ENCODE peak calls at places on chromosomes 7 and 10, in six cellular contexts. One of them, this sample, is unnamed.

GRCh38 chr10:62071846-62072281 is 170.4 kb downstream of the ARID5B start:
- DNase-seq in uterus: no peak
- DNase-seq in body of pancreas: no peak
- DNase-seq in GM12891: no peak
- DNase-seq in A549: no peak
- DNase-seq in transverse colon: no peak
- DNase-seq in this sample: no peak

GRCh38 chr7:39464350-39465054 is 101.7 kb upstream of the YAE1 start:
- DNase-seq in GM12891: no peak
- DNase-seq in transverse colon: peak; percentile 13
- DNase-seq in A549: no peak
- DNase-seq in uterus: no peak
- DNase-seq in body of pancreas: no peak
- DNase-seq in this sample: no peak

GRCh38 chr7:50970092-50970491 is 187.4 kb upstream of the GRB10 start:
- DNase-seq in A549: no peak
- DNase-seq in body of pancreas: peak; percentile 97
- DNase-seq in uterus: no peak
- DNase-seq in GM12891: no peak
- DNase-seq in transverse colon: no peak
- DNase-seq in this sample: no peak

GRCh38 chr10:131857156-131858117 is 43.4 kb upstream of the PPP2R2D start:
- DNase-seq in A549: no peak
- DNase-seq in GM12891: no peak
- DNase-seq in uterus: no peak
- DNase-seq in body of pancreas: no peak
- DNase-seq in transverse colon: no peak
- DNase-seq in this sample: no peak

GRCh38 chr10:18079665-18080295 is 60.4 kb upstream of the CACNB2 start:
- DNase-seq in A549: no peak
- DNase-seq in GM12891: no peak
- DNase-seq in body of pancreas: no peak
- DNase-seq in transverse colon: no peak
- DNase-seq in uterus: no peak
- DNase-seq in this sample: no peak

GRCh38 chr10:49200859-49201258 is 12.7 kb upstream of the TMEM273 start:
- DNase-seq in body of pancreas: no peak
- DNase-seq in GM12891: no peak
- DNase-seq in A549: no peak
- DNase-seq in uterus: no peak
- DNase-seq in transverse colon: no peak
- DNase-seq in this sample: no peak

GRCh38 chr7:40622830-40623507 is 488.2 kb downstream of the SUGCT start:
- DNase-seq in GM12891: no peak
- DNase-seq in body of pancreas: no peak
- DNase-seq in uterus: no peak
- DNase-seq in transverse colon: no peak
- DNase-seq in A549: no peak
- DNase-seq in this sample: no peak

GRCh38 chr10:77746313-77746712 is 108.7 kb upstream of the KCNMA1 start:
- DNase-seq in body of pancreas: no peak
- DNase-seq in A549: no peak
- DNase-seq in uterus: no peak
- DNase-seq in transverse colon: no peak
- DNase-seq in GM12891: no peak
- DNase-seq in this sample: no peak

GRCh38 chr7:151081170-151082101 is 827 bp upstream of the FASTK start:
- DNase-seq in body of pancreas: no peak
- DNase-seq in GM12891: no peak
- DNase-seq in uterus: peak; percentile 39
- DNase-seq in A549: peak; percentile 46
- DNase-seq in transverse colon: peak; percentile 59
- DNase-seq in this sample: no peak

GRCh38 chr10:95391570-95392249 is 100.9 kb upstream of the PDLIM1 start:
- DNase-seq in uterus: no peak
- DNase-seq in GM12891: no peak
- DNase-seq in transverse colon: no peak
- DNase-seq in body of pancreas: no peak
- DNase-seq in A549: peak; percentile 23
- DNase-seq in this sample: peak; percentile 19

DNA sequence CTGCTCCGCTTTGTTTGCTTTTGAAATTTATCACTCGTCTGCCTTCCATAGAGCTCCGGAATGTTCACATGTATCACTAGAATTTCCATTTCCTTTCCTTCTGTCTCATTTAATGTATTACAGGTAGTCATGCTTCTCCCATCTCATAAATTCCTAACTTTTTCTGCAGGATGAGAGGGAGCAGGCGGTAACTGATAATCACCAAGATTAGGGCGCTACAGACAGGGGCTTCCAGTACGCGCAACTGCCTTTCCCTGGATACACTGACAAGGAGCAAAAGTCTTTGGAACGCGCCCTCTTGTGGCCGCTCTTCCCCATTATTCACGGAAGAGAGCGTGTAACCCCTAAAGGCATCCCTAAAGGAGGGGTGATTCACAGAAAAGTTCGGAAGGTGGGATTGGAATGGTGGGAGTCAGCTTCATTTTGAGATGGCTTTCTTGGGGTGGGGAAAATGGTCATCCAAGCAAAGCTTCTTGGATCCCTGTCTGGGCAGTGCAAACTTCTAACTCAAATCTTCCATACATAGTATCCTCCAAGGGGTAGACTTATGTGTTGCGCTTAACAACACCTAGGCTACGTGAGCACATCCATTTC is 6.5 kb downstream of the INHBA start:
- DNase-seq in body of pancreas: peak; percentile 60
- DNase-seq in uterus: peak; percentile 85
- DNase-seq in GM12891: peak; percentile 17
- DNase-seq in A549: peak; percentile 61
- DNase-seq in transverse colon: peak; percentile 70
- DNase-seq in this sample: peak; percentile 58
- TF ChIP-seq POLR2A in body of pancreas: no peak
- TF ChIP-seq POLR2A in uterus: no peak
- TF ChIP-seq POLR2A in GM12891: no peak
- TF ChIP-seq POLR2A in A549: no peak
- TF ChIP-seq POLR2A in transverse colon: no peak
- TF ChIP-seq POLR2A in this sample: no peak

GRCh38 chr10:11165591-11166543 is 148.2 kb downstream of the CELF2 start:
- DNase-seq in A549: no peak
- DNase-seq in transverse colon: peak; percentile 63
- DNase-seq in uterus: peak; percentile 57
- DNase-seq in body of pancreas: peak; percentile 20
- DNase-seq in GM12891: peak; percentile 54
- DNase-seq in this sample: peak; percentile 48
- TF ChIP-seq POLR2A in A549: no peak
- TF ChIP-seq POLR2A in transverse colon: peak; percentile 29
- TF ChIP-seq POLR2A in uterus: no peak
- TF ChIP-seq POLR2A in body of pancreas: no peak
- TF ChIP-seq POLR2A in GM12891: peak; percentile 25
- TF ChIP-seq POLR2A in this sample: peak; percentile 48

GRCh38 chr7:140165422-140165821 is 11.4 kb downstream of the KDM7A start:
- DNase-seq in A549: peak; percentile 50
- DNase-seq in uterus: no peak
- DNase-seq in GM12891: no peak
- DNase-seq in body of pancreas: no peak
- DNase-seq in transverse colon: no peak
- DNase-seq in this sample: no peak
- TF ChIP-seq POLR2A in A549: no peak
- TF ChIP-seq POLR2A in uterus: no peak
- TF ChIP-seq POLR2A in GM12891: no peak
- TF ChIP-seq POLR2A in body of pancreas: no peak
- TF ChIP-seq POLR2A in transverse colon: no peak
- TF ChIP-seq POLR2A in this sample: no peak

DNA sequence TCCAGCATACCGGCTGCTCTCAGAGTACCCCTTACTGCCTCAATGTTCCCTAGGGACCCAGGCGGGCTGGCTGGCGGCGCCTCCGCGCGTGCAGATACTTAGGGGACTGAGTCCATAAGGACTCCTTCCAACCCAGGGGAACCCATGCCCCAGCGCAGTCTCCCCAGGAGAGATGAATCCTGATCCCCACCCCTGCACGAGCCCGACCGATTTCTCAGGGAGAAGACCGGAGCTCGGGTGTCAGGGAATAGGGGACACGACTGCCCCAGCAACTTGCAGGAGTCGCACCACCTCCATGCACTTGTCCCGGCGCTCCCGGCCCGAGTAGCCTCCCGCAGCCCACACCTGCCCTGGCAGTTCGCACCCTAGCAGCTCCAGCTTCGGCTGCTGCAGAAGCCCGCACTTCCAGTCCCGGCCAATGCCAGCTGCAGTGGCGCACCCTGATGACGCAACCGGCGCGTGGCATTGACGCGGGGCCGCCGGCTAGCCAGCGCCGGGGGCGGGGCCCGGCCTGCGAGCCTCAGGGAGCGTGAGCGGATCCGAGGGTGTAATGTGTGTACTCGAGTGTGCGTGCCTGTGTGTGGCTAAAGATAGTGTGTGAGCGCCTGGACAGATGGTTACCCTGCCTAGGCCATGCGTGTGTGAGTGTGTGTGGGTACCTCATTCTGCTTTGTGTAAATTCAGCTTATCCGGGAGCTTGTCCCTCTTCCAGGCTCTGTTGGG is at the start of gene GPAM:
- DNase-seq in uterus: peak; percentile 90
- DNase-seq in body of pancreas: peak; percentile 95
- DNase-seq in A549: peak; percentile 89
- DNase-seq in GM12891: peak; percentile 82
- DNase-seq in transverse colon: peak; percentile 98
- DNase-seq in this sample: peak; percentile 95
- TF ChIP-seq POLR2A in uterus: peak; percentile 66
- TF ChIP-seq POLR2A in body of pancreas: peak; percentile 85
- TF ChIP-seq POLR2A in A549: peak; percentile 96
- TF ChIP-seq POLR2A in GM12891: peak; percentile 83
- TF ChIP-seq POLR2A in transverse colon: peak; percentile 80
- TF ChIP-seq POLR2A in this sample: peak; percentile 89

GRCh38 chr10:71816931-71817631 is 34.0 kb downstream of the PSAP start:
- DNase-seq in A549: no peak
- DNase-seq in GM12891: no peak
- DNase-seq in uterus: no peak
- DNase-seq in transverse colon: no peak
- DNase-seq in body of pancreas: no peak
- DNase-seq in this sample: no peak

GRCh38 chr10:71817831-71818268 is 33.2 kb downstream of the PSAP start:
- DNase-seq in uterus: no peak
- DNase-seq in transverse colon: no peak
- DNase-seq in body of pancreas: no peak
- DNase-seq in A549: no peak
- DNase-seq in GM12891: no peak
- DNase-seq in this sample: no peak

GRCh38 chr10:71814923-71815411 is 36.1 kb downstream of the PSAP start:
- DNase-seq in GM12891: no peak
- DNase-seq in body of pancreas: no peak
- DNase-seq in uterus: no peak
- DNase-seq in transverse colon: no peak
- DNase-seq in A549: no peak
- DNase-seq in this sample: no peak

GRCh38 chr10:71816421-71816851 is 34.6 kb downstream of the PSAP start:
- DNase-seq in uterus: no peak
- DNase-seq in GM12891: no peak
- DNase-seq in body of pancreas: no peak
- DNase-seq in A549: no peak
- DNase-seq in transverse colon: no peak
- DNase-seq in this sample: no peak

DNA sequence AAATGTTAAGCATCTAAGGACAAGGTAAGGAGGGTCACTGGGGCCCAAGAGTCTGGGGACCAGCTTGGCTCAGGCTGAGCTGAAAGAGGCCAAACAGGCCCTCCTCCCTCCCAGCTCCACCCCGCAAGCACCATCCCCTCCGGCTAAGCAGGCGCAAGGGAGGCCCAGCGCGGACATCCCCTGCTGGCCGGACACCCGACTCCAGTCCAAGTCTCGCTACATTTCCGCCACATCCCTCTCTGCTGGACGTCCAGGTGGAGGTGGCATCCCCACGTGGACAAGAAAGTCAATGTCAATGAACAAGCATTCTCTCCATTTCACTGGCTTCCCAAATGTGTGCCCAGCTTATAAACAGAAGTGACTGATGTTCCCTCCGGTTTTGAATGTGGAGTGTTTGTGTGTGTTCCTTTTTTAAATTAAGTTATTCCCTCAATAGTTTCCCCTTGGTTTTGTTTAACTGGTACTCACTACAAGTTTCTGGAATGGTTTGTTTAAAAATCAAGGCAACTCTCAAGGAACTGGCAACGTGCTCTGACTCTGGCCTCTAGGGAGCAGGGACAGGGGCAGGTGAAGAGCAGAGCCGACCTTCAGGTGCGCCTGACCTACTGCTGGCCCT is 35.4 kb downstream of the PSAP start:
- DNase-seq in GM12891: no peak
- DNase-seq in uterus: no peak
- DNase-seq in A549: no peak
- DNase-seq in transverse colon: no peak
- DNase-seq in body of pancreas: no peak
- DNase-seq in this sample: no peak
- TF ChIP-seq POLR2A in GM12891: no peak
- TF ChIP-seq POLR2A in uterus: no peak
- TF ChIP-seq POLR2A in A549: no peak
- TF ChIP-seq POLR2A in transverse colon: no peak
- TF ChIP-seq POLR2A in body of pancreas: no peak
- TF ChIP-seq POLR2A in this sample: no peak

DNA sequence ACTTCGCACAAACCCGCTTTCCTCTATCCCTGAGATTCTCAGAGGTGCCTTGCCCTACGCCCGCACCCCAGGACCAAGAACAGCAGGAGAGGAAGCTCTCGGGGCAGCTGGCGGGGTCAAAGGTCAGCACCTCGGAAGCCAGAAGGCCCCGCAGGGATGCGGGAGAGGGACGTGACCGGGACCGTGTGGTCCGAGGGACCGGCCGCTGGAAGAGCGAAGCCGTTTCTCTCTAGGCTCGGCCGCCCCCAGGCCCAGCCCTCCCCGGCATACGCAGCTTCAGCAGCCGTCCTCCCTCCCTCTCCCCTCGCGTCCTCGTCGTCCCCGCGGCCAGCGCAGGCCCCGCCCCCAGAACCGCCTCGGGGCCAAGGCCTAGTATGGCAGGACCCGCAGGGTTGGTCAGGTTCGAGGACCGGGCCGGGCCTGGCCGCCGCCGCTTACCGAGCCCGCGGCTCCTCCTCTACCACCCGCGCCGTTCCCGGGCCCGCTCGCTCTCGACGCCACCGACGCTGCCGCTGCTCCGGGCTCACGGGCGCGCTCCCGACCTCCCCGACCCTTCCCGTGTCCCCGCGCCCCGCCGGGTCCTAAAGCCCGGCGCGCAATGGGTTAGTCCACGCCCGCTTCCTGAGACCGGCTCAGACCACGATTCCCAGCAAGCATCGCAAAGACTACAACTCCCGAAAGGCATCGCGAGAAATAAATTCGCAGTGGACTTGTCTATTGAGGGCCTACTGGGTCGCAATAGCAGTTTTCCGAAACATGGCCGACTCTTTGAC is at the start of gene ARMH3:
- DNase-seq in GM12891: peak; percentile 97
- DNase-seq in transverse colon: peak; percentile 93
- DNase-seq in body of pancreas: peak; percentile 94
- DNase-seq in A549: peak; percentile 99
- DNase-seq in uterus: peak; percentile 93
- DNase-seq in this sample: peak; percentile 96
- TF ChIP-seq POLR2A in GM12891: peak; percentile 52
- TF ChIP-seq POLR2A in transverse colon: peak; percentile 73
- TF ChIP-seq POLR2A in body of pancreas: peak; percentile 73
- TF ChIP-seq POLR2A in A549: peak; percentile 33
- TF ChIP-seq POLR2A in uterus: peak; percentile 70
- TF ChIP-seq POLR2A in this sample: peak; percentile 68

This sample was measured in erythroblast.